ENCODE peak calls at places on chromosomes 7 and 10, in ten cellular contexts. H, I, U, W, E, F, A, L, O and C are unnamed samples.

GRCh38 chr10:50508315-50509051 is 115.3 kb downstream of the SGMS1 start:
- DNase-seq in U (no peak), F (no peak), O (no peak), I (no peak), L (no peak), H (no peak), A (no peak), E (peak; percentile 37), W (no peak), C (peak; percentile 48)

GRCh38 chr7:70785427-70785826 is 346.5 kb upstream of the GALNT17 start:
- DNase-seq in E (no peak), O (no peak), F (no peak), L (no peak), U (no peak), A (no peak), W (no peak), H (no peak), I (no peak), C (no peak)

GRCh38 chr10:32347363-32347735 is 391 bp upstream of the EPC1 start:
- DNase-seq in L (no peak), W (no peak), E (no peak), F (no peak), U (no peak), O (peak; percentile 53), H (no peak), I (no peak), A (no peak), C (no peak)

GRCh38 chr7:33157781-33158180 is 28.4 kb downstream of the BBS9 start:
- DNase-seq in I (no peak), O (no peak), U (no peak), H (no peak), A (no peak), E (no peak), L (no peak), F (no peak), W (no peak), C (no peak)

GRCh38 chr7:148772297-148773089 is 73.8 kb downstream of the CUL1 start:
- DNase-seq in A (peak; percentile 96), O (no peak), F (peak; percentile 99), H (no peak), W (peak; percentile 96), E (peak; percentile 67), L (peak; percentile 28), U (peak; percentile 57), I (no peak), C (no peak)

GRCh38 chr10:65358565-65358964 is 1567.3 kb upstream of the LRRTM3 start:
- DNase-seq in I (no peak), E (no peak), W (no peak), H (no peak), A (peak; percentile 4), L (peak; percentile 21), O (no peak), F (peak; percentile 45), U (peak; percentile 5), C (no peak)

GRCh38 chr7:95365151-95365550 is 31.0 kb downstream of the PON3 start:
- DNase-seq in I (no peak), E (no peak), F (no peak), A (no peak), O (no peak), L (no peak), H (no peak), U (no peak), W (peak; percentile 36), C (no peak)

GRCh38 chr7:133804127-133804526 is 323.0 kb upstream of the LRGUK start:
- DNase-seq in A (no peak), I (no peak), O (no peak), W (no peak), E (no peak), F (no peak), U (no peak), H (no peak), L (no peak), C (no peak)

GRCh38 chr7:121499526-121500123 is 103.5 kb upstream of the FAM3C start:
- DNase-seq in I (no peak), H (no peak), O (no peak), A (no peak), E (peak; percentile 37), U (no peak), L (no peak), F (no peak), W (peak; percentile 7), C (no peak)

GRCh38 chr10:12077580-12078180 is 8.9 kb downstream of the DHTKD1 start:
- DNase-seq in A (no peak), L (no peak), I (peak; percentile 36), E (no peak), U (no peak), W (no peak), F (no peak), H (no peak), O (no peak), C (no peak)